ENCODE peak calls at places on chromosomes 3 and 15, in four cellular contexts. S is HCT116, V is neural progenitor cell, G is PC-3. L is an unnamed sample.

GRCh38 chr15:69385831-69386230 is 28.3 kb upstream of the KIF23 start:
- DNase-seq in S (no peak), V (no peak), G (no peak), L (no peak)

GRCh38 chr3:58441514-58442450 is 8.2 kb upstream of the PDHB start:
- DNase-seq in S (no peak), V (no peak), G (no peak), L (peak)

GRCh38 chr3:162171970-162172369 is 675.4 kb downstream of the OTOL1 start:
- DNase-seq in S (no peak), V (no peak), G (peak), L (no peak)

GRCh38 chr15:87121357-87121756 is 1041.7 kb downstream of the AGBL1 start:
- DNase-seq in S (no peak), V (no peak), G (peak), L (no peak)

GRCh38 chr3:71195492-71195891 is 388.0 kb downstream of the FOXP1 start:
- DNase-seq in S (no peak), V (no peak), G (peak), L (no peak)

GRCh38 chr3:52895416-52895815 is 1.9 kb downstream of the STIMATE start:
- DNase-seq in S (no peak), V (no peak), G (no peak), L (no peak)

GRCh38 chr3:30186741-30187219 is 419.6 kb upstream of the TGFBR2 start:
- DNase-seq in S (no peak), V (no peak), G (no peak), L (no peak)

GRCh38 chr15:92391640-92392039 is 2.0 kb upstream of the ST8SIA2 start:
- DNase-seq in S (peak), V (peak), G (peak), L (peak)

GRCh38 chr3:13723676-13724207 is 156.1 kb downstream of the WNT7A start:
- DNase-seq in S (no peak), V (no peak), G (no peak), L (no peak)

GRCh38 chr3:183222631-183223030 is 30.4 kb upstream of the B3GNT5 start:
- DNase-seq in S (no peak), V (no peak), G (no peak), L (no peak)

GRCh38 chr3:138347084-138347483 is 1.3 kb upstream of the MRAS start:
- DNase-seq in S (no peak), V (no peak), G (no peak), L (no peak)

GRCh38 chr3:133506215-133506901 is 67.1 kb upstream of the CDV3 start:
- DNase-seq in S (no peak), V (no peak), G (no peak), L (no peak)
- TF ChIP-seq EZH2phosphoT487 in S (no peak), V (no peak), G (no peak), L (no peak)

GRCh38 chr3:121970047-121970446 is 52.0 kb downstream of the ILDR1 start:
- DNase-seq in S (no peak), V (no peak), G (peak), L (no peak)

GRCh38 chr3:121974601-121975111 is 47.4 kb downstream of the ILDR1 start:
- DNase-seq in S (no peak), V (no peak), G (peak), L (no peak)

DNA sequence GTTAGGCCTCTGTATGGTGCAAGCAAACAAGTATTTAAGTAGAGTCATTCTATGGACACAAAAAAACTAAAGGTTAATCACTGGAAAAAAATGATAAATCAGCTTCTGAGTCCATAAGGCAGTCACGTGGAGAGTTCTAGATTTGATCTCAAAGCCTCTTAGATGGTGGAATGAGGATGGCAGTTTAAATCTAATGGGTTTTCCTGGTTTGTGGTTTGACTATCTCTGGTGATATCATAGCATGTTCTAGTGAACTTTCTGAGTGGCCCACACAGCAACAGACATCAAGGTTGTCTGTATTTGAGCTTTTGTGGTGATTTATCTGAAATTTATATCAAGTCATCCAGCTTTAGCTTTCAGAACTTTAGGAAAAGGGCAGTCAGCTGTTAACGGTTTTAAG is 52.4 kb downstream of the ILDR1 start:
- DNase-seq in S (no peak), V (no peak), G (peak), L (no peak)
- H3K4me3 ChIP-seq in S (no peak), V (no peak), G (no peak), L (no peak)

DNA sequence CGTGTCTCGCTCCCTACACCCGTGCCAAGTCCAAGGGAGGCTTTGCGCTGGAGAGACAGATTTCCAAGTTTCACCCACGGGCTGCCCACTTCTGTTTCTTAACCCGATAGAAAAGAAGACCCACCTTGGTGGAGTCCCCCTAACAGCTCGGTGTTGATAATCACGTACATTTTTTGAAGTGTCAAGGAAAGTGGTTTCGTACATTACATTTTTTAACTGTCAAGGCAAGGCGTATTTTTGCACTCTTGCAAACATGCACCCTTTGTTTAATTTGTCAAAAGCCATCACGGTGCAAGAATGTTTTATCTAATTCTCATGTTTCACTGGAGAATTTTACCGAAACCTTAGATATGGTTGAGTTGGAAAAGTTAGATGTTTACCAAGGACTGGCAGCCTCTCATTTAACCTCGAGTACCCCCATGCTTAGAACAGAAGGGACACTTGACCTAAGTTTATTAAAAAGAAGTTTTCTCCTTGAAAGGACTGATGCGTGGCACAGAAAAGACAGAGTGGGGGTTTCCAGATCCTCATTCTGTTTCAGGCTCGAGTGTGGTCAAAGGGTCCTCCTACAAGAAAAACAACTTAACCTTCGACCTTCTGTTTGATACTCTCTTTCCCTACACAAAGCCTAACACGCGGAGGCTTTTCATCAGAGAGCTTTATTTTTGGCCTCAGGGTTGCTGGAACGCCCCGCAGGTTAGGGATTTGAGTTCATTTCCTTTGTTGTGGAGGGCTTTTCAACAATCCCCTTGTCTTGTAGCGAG is 882 bp downstream of the GXYLT2 start:
- DNase-seq in S (no peak), V (peak), G (peak), L (no peak)
- TF ChIP-seq EZH2 in S (no peak), V (no peak), G (no peak), L (no peak)

GRCh38 chr3:187265461-187265955 is 26.0 kb downstream of the MASP1 start:
- DNase-seq in S (no peak), V (no peak), G (no peak), L (peak)
- TF ChIP-seq EZH2phosphoT487 in S (no peak), V (no peak), G (no peak), L (no peak)

GRCh38 chr15:48794697-48795134 is 16.2 kb downstream of the CEP152 start:
- DNase-seq in S (no peak), V (no peak), G (peak), L (no peak)

GRCh38 chr15:48785712-48786111 is 25.2 kb downstream of the CEP152 start:
- DNase-seq in S (no peak), V (no peak), G (no peak), L (no peak)

GRCh38 chr15:48785195-48785594 is 25.7 kb downstream of the CEP152 start:
- DNase-seq in S (no peak), V (no peak), G (no peak), L (no peak)

GRCh38 chr15:48795901-48796300 is 15.0 kb downstream of the CEP152 start:
- DNase-seq in S (no peak), V (no peak), G (no peak), L (no peak)

DNA sequence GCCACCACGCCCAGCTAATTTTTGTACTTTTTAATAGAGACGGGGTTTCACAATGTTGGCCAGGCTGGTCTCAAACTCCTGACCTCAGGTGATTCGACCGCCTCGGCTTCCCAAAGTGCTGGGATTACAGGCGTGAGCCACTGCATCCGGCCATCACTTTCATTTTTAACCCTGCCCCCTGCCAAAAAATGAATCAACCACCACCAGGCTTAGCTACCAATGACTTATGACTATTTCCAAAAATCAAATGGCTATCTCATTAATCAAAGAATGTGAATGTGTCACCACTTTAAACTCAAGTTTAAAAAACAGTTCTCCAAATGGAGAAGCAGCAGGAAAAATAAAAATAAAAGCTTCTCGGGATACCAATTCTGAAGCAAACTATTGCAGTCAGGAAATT is 20.2 kb downstream of the CEP152 start:
- DNase-seq in S (no peak), V (no peak), G (no peak), L (no peak)
- H3K4me3 ChIP-seq in S (no peak), V (no peak), G (no peak), L (no peak)

GRCh38 chr3:62369476-62369743 is 3.9 kb downstream of the FEZF2 start:
- DNase-seq in S (no peak), V (no peak), G (no peak), L (no peak)

GRCh38 chr3:62368705-62369475 is 4.5 kb downstream of the FEZF2 start:
- DNase-seq in S (no peak), V (peak), G (no peak), L (no peak)

GRCh38 chr3:62371032-62371734 is 2.2 kb downstream of the FEZF2 start:
- DNase-seq in S (no peak), V (peak), G (no peak), L (no peak)

GRCh38 chr3:62371735-62372591 is 1.4 kb downstream of the FEZF2 start:
- DNase-seq in S (no peak), V (peak), G (no peak), L (no peak)

GRCh38 chr3:62370112-62371031 is 3.0 kb downstream of the FEZF2 start:
- DNase-seq in S (no peak), V (peak), G (no peak), L (no peak)
- TF ChIP-seq EZH2 in S (no peak), V (peak), G (no peak), L (peak)